ENCODE peak calls at places on chromosomes 7 and 10, in seven cellular contexts. W is IMR-90, Y is H1, A is mesenchymal stem cell, G is H9, T is neuronal stem cell, R is trophoblast cell. E is an unnamed sample.

GRCh38 chr10:85673270-85673669 is 693.3 kb downstream of the GRID1 start:
- DNase-seq in T (no peak), Y (no peak), R (no peak), A (no peak), W (no peak), G (no peak), E (no peak)

GRCh38 chr7:78587443-78588044 is 789.0 kb downstream of the PHTF2 start:
- DNase-seq in Y (no peak), T (no peak), R (peak; percentile 54), A (no peak), G (no peak), W (peak; percentile 51), E (peak; percentile 46)

GRCh38 chr7:38373155-38373554 is 99.7 kb upstream of the TARP start:
- DNase-seq in G (no peak), A (no peak), T (no peak), Y (no peak), R (no peak), W (no peak), E (no peak)

GRCh38 chr7:87474533-87475358 is 734 bp downstream of the ABCB4 start:
- DNase-seq in R (peak; percentile 50), Y (no peak), W (no peak), T (no peak), A (peak; percentile 57), G (no peak), E (no peak)

GRCh38 chr10:78740976-78741375 is 327.8 kb upstream of the ZMIZ1 start:
- DNase-seq in W (no peak), R (no peak), T (no peak), Y (no peak), G (no peak), A (no peak), E (no peak)

GRCh38 chr7:154566877-154567276 is 436.0 kb downstream of the PAXIP1 start:
- DNase-seq in T (no peak), G (no peak), R (peak; percentile 20), W (no peak), A (no peak), Y (no peak), E (peak; percentile 17)

GRCh38 chr7:128152721-128153120 is 88.4 kb upstream of the LEP start:
- DNase-seq in A (no peak), W (no peak), Y (no peak), T (no peak), G (no peak), R (no peak), E (no peak)

GRCh38 chr10:132538790-132539421 is 1.3 kb downstream of the INPP5A start:
- DNase-seq in W (no peak), Y (no peak), T (no peak), G (no peak), R (no peak), A (no peak), E (no peak)

DNA sequence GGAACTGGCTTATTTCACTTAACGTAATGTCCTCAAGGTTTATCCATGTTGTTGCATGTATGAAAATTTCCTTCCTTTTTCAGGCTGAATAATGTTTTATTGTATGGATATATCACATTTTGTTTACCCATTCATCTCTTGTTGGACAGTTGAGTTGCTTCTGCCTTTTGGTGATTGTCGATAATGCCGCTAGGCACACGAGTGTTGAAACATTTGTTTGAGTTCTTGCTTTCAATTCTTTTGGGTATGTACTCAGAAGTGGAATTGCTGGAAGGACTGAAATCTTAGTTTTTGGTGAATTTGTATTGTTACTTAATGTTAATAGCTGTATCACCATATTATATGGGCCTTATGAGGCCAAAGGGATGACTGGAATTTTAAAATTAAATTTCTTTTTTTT is 23.6 kb downstream of the CCNY start:
- DNase-seq in Y (no peak), G (no peak), W (no peak), T (no peak), R (no peak), A (no peak), E (no peak)
- H3K4ac ChIP-seq in Y (no peak overlapping the region), G (no peak overlapping the region), W (no peak overlapping the region), T (no peak overlapping the region), R (peak overlapping the region; percentile 64), A (no peak overlapping the region), E (no peak overlapping the region)

DNA sequence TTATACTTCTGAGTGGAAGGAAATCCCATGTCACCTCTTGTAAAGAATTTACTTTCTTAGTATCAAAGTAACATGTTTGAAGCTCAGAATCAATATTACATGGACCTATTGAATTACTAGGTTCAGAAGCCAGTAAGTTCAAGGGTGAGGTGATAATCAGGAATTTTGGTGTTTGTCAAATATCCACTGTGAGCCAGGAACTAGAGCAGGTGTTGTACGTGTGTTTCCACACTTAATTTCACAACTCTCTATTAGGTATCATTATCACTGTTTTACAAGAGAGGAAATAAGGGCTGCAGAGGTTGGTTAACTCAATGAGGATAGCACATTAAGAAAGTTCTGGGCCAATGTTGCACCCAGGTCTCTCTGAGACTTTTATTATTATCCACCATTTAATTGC is 130.4 kb downstream of the KIAA1217 start:
- DNase-seq in A (no peak), Y (no peak), T (no peak), W (no peak), G (no peak), R (no peak), E (no peak)
- H4K8ac ChIP-seq in A (no peak overlapping the region), Y (no peak overlapping the region), T (no peak overlapping the region), W (no peak overlapping the region), G (no peak overlapping the region), R (no peak overlapping the region), E (no peak overlapping the region)

GRCh38 chr7:25139536-25139935 is 14.5 kb upstream of the CYCS start:
- DNase-seq in Y (no peak), T (no peak), G (no peak), A (no peak), R (no peak), W (no peak), E (no peak)
- H3K4ac ChIP-seq in Y (no peak overlapping the region), T (no peak overlapping the region), G (no peak overlapping the region), A (no peak overlapping the region), R (no peak overlapping the region), W (no peak overlapping the region), E (no peak overlapping the region)

DNA sequence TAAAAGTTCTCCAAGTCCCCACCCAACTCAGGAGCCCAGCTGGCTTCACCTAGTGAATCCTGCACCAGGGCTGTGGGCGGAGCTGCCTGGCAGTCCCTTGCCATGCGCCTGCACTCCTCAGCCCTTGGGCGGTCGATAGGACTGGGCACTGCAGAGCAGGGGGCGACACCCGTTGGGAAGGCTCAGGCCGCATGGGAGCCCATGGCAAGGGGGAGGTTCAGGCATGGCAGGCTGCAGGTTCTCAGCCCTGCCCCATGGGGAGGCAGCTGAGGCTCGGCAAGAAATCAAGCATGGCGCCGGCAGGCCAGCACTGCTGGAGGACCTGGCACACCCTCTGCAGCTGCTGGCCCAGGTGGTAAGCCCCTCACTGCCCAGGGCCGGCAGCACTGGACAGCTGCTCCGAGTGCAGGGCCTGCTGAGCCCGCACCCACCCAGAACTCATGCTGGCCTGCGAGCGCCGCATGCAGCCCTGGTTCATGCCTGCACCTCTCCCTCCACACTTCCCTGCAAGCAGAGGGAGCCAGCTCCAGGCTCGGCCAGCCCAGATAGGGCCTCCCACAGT is 149.9 kb downstream of the ANKRD30A start:
- DNase-seq in T (no peak), R (no peak), Y (no peak), G (no peak), W (no peak), A (no peak), E (no peak)
- H4K8ac ChIP-seq in T (peak overlapping the region; percentile 82), R (no peak overlapping the region), Y (no peak overlapping the region), G (no peak overlapping the region), W (no peak overlapping the region), A (no peak overlapping the region), E (no peak overlapping the region)